ENCODE peak calls at places on chromosomes 2 and 18, in five cellular contexts. One of them, this sample, is unnamed.

GRCh38 chr2:149747456-149747855 is 159.9 kb upstream of the MMADHC start:
- DNase-seq in GM06990: no peak
- DNase-seq in activated T-helper 1 cell treated with anti-CD3 and anti-CD28 coated beads, Interleukin-2, amount 50 U/mL, for 16 hours: no peak
- DNase-seq in stimulated activated CD4-positive, alpha-beta T cell treated with anti-CD3 and anti-CD28 coated beads, TNF-alpha, amount 100 ng/mL, for 4 hours: no peak
- DNase-seq in AG08395: peak
- DNase-seq in this sample: no peak

GRCh38 chr2:207041279-207041678 is 102.0 kb downstream of the CPO start:
- DNase-seq in GM06990: no peak
- DNase-seq in activated T-helper 1 cell treated with anti-CD3 and anti-CD28 coated beads, Interleukin-2, amount 50 U/mL, for 16 hours: no peak
- DNase-seq in stimulated activated CD4-positive, alpha-beta T cell treated with anti-CD3 and anti-CD28 coated beads, TNF-alpha, amount 100 ng/mL, for 4 hours: no peak
- DNase-seq in AG08395: no peak
- DNase-seq in this sample: no peak

GRCh38 chr2:202122975-202123765 is 50.1 kb downstream of the KIAA2012 start:
- DNase-seq in GM06990: no peak
- DNase-seq in activated T-helper 1 cell treated with anti-CD3 and anti-CD28 coated beads, Interleukin-2, amount 50 U/mL, for 16 hours: no peak
- DNase-seq in stimulated activated CD4-positive, alpha-beta T cell treated with anti-CD3 and anti-CD28 coated beads, TNF-alpha, amount 100 ng/mL, for 4 hours: no peak
- DNase-seq in AG08395: no peak
- DNase-seq in this sample: no peak

GRCh38 chr2:56318147-56318546 is 134.4 kb downstream of the CCDC85A start:
- DNase-seq in GM06990: no peak
- DNase-seq in activated T-helper 1 cell treated with anti-CD3 and anti-CD28 coated beads, Interleukin-2, amount 50 U/mL, for 16 hours: no peak
- DNase-seq in stimulated activated CD4-positive, alpha-beta T cell treated with anti-CD3 and anti-CD28 coated beads, TNF-alpha, amount 100 ng/mL, for 4 hours: no peak
- DNase-seq in AG08395: no peak
- DNase-seq in this sample: no peak

GRCh38 chr2:102473020-102473419 is at the start of gene SLC9A4:
- DNase-seq in GM06990: no peak
- DNase-seq in activated T-helper 1 cell treated with anti-CD3 and anti-CD28 coated beads, Interleukin-2, amount 50 U/mL, for 16 hours: no peak
- DNase-seq in stimulated activated CD4-positive, alpha-beta T cell treated with anti-CD3 and anti-CD28 coated beads, TNF-alpha, amount 100 ng/mL, for 4 hours: peak
- DNase-seq in AG08395: peak
- DNase-seq in this sample: peak

GRCh38 chr18:25787281-25787680 is 303.1 kb downstream of the SS18 start:
- DNase-seq in GM06990: no peak
- DNase-seq in activated T-helper 1 cell treated with anti-CD3 and anti-CD28 coated beads, Interleukin-2, amount 50 U/mL, for 16 hours: no peak
- DNase-seq in stimulated activated CD4-positive, alpha-beta T cell treated with anti-CD3 and anti-CD28 coated beads, TNF-alpha, amount 100 ng/mL, for 4 hours: no peak
- DNase-seq in AG08395: no peak
- DNase-seq in this sample: no peak

GRCh38 chr2:171086352-171087290 is 74.1 kb downstream of the TLK1 start:
- DNase-seq in GM06990: peak
- DNase-seq in activated T-helper 1 cell treated with anti-CD3 and anti-CD28 coated beads, Interleukin-2, amount 50 U/mL, for 16 hours: no peak
- DNase-seq in stimulated activated CD4-positive, alpha-beta T cell treated with anti-CD3 and anti-CD28 coated beads, TNF-alpha, amount 100 ng/mL, for 4 hours: no peak
- DNase-seq in AG08395: peak
- DNase-seq in this sample: peak

GRCh38 chr2:128604045-128604444 is 285.4 kb upstream of the HS6ST1 start:
- DNase-seq in GM06990: no peak
- DNase-seq in activated T-helper 1 cell treated with anti-CD3 and anti-CD28 coated beads, Interleukin-2, amount 50 U/mL, for 16 hours: no peak
- DNase-seq in stimulated activated CD4-positive, alpha-beta T cell treated with anti-CD3 and anti-CD28 coated beads, TNF-alpha, amount 100 ng/mL, for 4 hours: no peak
- DNase-seq in AG08395: no peak
- DNase-seq in this sample: no peak

GRCh38 chr2:156803967-156804366 is 367.8 kb downstream of the GPD2 start:
- DNase-seq in GM06990: no peak
- DNase-seq in activated T-helper 1 cell treated with anti-CD3 and anti-CD28 coated beads, Interleukin-2, amount 50 U/mL, for 16 hours: no peak
- DNase-seq in stimulated activated CD4-positive, alpha-beta T cell treated with anti-CD3 and anti-CD28 coated beads, TNF-alpha, amount 100 ng/mL, for 4 hours: no peak
- DNase-seq in AG08395: no peak
- DNase-seq in this sample: no peak

GRCh38 chr2:64713686-64714085 is 60.0 kb upstream of the SERTAD2 start:
- DNase-seq in GM06990: no peak
- DNase-seq in activated T-helper 1 cell treated with anti-CD3 and anti-CD28 coated beads, Interleukin-2, amount 50 U/mL, for 16 hours: no peak
- DNase-seq in stimulated activated CD4-positive, alpha-beta T cell treated with anti-CD3 and anti-CD28 coated beads, TNF-alpha, amount 100 ng/mL, for 4 hours: no peak
- DNase-seq in AG08395: no peak
- DNase-seq in this sample: no peak

GRCh38 chr2:18926633-18927524 is 337.5 kb upstream of the NT5C1B start:
- DNase-seq in GM06990: peak
- DNase-seq in activated T-helper 1 cell treated with anti-CD3 and anti-CD28 coated beads, Interleukin-2, amount 50 U/mL, for 16 hours: no peak
- DNase-seq in stimulated activated CD4-positive, alpha-beta T cell treated with anti-CD3 and anti-CD28 coated beads, TNF-alpha, amount 100 ng/mL, for 4 hours: no peak
- DNase-seq in AG08395: no peak
- DNase-seq in this sample: no peak

GRCh38 chr2:9336209-9336533 is 87.2 kb downstream of the ITGB1BP1 start:
- DNase-seq in GM06990: no peak
- DNase-seq in activated T-helper 1 cell treated with anti-CD3 and anti-CD28 coated beads, Interleukin-2, amount 50 U/mL, for 16 hours: no peak
- DNase-seq in stimulated activated CD4-positive, alpha-beta T cell treated with anti-CD3 and anti-CD28 coated beads, TNF-alpha, amount 100 ng/mL, for 4 hours: no peak
- DNase-seq in AG08395: no peak
- DNase-seq in this sample: no peak

GRCh38 chr2:7730449-7730848 is 813.2 kb downstream of the RNF144A start:
- DNase-seq in GM06990: no peak
- DNase-seq in activated T-helper 1 cell treated with anti-CD3 and anti-CD28 coated beads, Interleukin-2, amount 50 U/mL, for 16 hours: no peak
- DNase-seq in stimulated activated CD4-positive, alpha-beta T cell treated with anti-CD3 and anti-CD28 coated beads, TNF-alpha, amount 100 ng/mL, for 4 hours: no peak
- DNase-seq in AG08395: no peak
- DNase-seq in this sample: no peak

GRCh38 chr18:10726198-10727068 is 200.6 kb downstream of the NAPG start:
- DNase-seq in GM06990: no peak
- DNase-seq in activated T-helper 1 cell treated with anti-CD3 and anti-CD28 coated beads, Interleukin-2, amount 50 U/mL, for 16 hours: no peak
- DNase-seq in stimulated activated CD4-positive, alpha-beta T cell treated with anti-CD3 and anti-CD28 coated beads, TNF-alpha, amount 100 ng/mL, for 4 hours: no peak
- DNase-seq in AG08395: no peak
- DNase-seq in this sample: peak

GRCh38 chr18:67520276-67521035 is 3.9 kb upstream of the DSEL start:
- DNase-seq in GM06990: no peak
- DNase-seq in activated T-helper 1 cell treated with anti-CD3 and anti-CD28 coated beads, Interleukin-2, amount 50 U/mL, for 16 hours: no peak
- DNase-seq in stimulated activated CD4-positive, alpha-beta T cell treated with anti-CD3 and anti-CD28 coated beads, TNF-alpha, amount 100 ng/mL, for 4 hours: no peak
- DNase-seq in AG08395: peak
- DNase-seq in this sample: no peak

GRCh38 chr2:209499071-209499470 is 75.2 kb downstream of the MAP2 start:
- DNase-seq in GM06990: no peak
- DNase-seq in activated T-helper 1 cell treated with anti-CD3 and anti-CD28 coated beads, Interleukin-2, amount 50 U/mL, for 16 hours: no peak
- DNase-seq in stimulated activated CD4-positive, alpha-beta T cell treated with anti-CD3 and anti-CD28 coated beads, TNF-alpha, amount 100 ng/mL, for 4 hours: no peak
- DNase-seq in AG08395: no peak
- DNase-seq in this sample: no peak

GRCh38 chr18:25737710-25738251 is 352.6 kb downstream of the SS18 start:
- DNase-seq in GM06990: no peak
- DNase-seq in activated T-helper 1 cell treated with anti-CD3 and anti-CD28 coated beads, Interleukin-2, amount 50 U/mL, for 16 hours: no peak
- DNase-seq in stimulated activated CD4-positive, alpha-beta T cell treated with anti-CD3 and anti-CD28 coated beads, TNF-alpha, amount 100 ng/mL, for 4 hours: no peak
- DNase-seq in AG08395: peak
- DNase-seq in this sample: peak

GRCh38 chr2:95074663-95075439 is 46.8 kb downstream of the MRPS5 start:
- DNase-seq in GM06990: no peak
- DNase-seq in activated T-helper 1 cell treated with anti-CD3 and anti-CD28 coated beads, Interleukin-2, amount 50 U/mL, for 16 hours: peak
- DNase-seq in stimulated activated CD4-positive, alpha-beta T cell treated with anti-CD3 and anti-CD28 coated beads, TNF-alpha, amount 100 ng/mL, for 4 hours: peak
- DNase-seq in AG08395: no peak
- DNase-seq in this sample: no peak

GRCh38 chr2:27370816-27371620 is 602 bp downstream of the SNX17 start:
- DNase-seq in GM06990: peak
- DNase-seq in activated T-helper 1 cell treated with anti-CD3 and anti-CD28 coated beads, Interleukin-2, amount 50 U/mL, for 16 hours: no peak
- DNase-seq in stimulated activated CD4-positive, alpha-beta T cell treated with anti-CD3 and anti-CD28 coated beads, TNF-alpha, amount 100 ng/mL, for 4 hours: no peak
- DNase-seq in AG08395: peak
- DNase-seq in this sample: no peak

GRCh38 chr2:241802806-241803318 is 6.1 kb upstream of the NEU4 start:
- DNase-seq in GM06990: no peak
- DNase-seq in activated T-helper 1 cell treated with anti-CD3 and anti-CD28 coated beads, Interleukin-2, amount 50 U/mL, for 16 hours: no peak
- DNase-seq in stimulated activated CD4-positive, alpha-beta T cell treated with anti-CD3 and anti-CD28 coated beads, TNF-alpha, amount 100 ng/mL, for 4 hours: no peak
- DNase-seq in AG08395: no peak
- DNase-seq in this sample: no peak

GRCh38 chr2:42967959-42968674 is 175.7 kb upstream of the HAAO start:
- DNase-seq in GM06990: no peak
- DNase-seq in activated T-helper 1 cell treated with anti-CD3 and anti-CD28 coated beads, Interleukin-2, amount 50 U/mL, for 16 hours: no peak
- DNase-seq in stimulated activated CD4-positive, alpha-beta T cell treated with anti-CD3 and anti-CD28 coated beads, TNF-alpha, amount 100 ng/mL, for 4 hours: no peak
- DNase-seq in AG08395: peak
- DNase-seq in this sample: no peak

GRCh38 chr2:101958071-101958470 is 33.7 kb upstream of the IL1R2 start:
- DNase-seq in GM06990: no peak
- DNase-seq in activated T-helper 1 cell treated with anti-CD3 and anti-CD28 coated beads, Interleukin-2, amount 50 U/mL, for 16 hours: no peak
- DNase-seq in stimulated activated CD4-positive, alpha-beta T cell treated with anti-CD3 and anti-CD28 coated beads, TNF-alpha, amount 100 ng/mL, for 4 hours: no peak
- DNase-seq in AG08395: peak
- DNase-seq in this sample: peak

GRCh38 chr18:24465491-24465890 is 5.1 kb downstream of the HRH4 start:
- DNase-seq in GM06990: no peak
- DNase-seq in activated T-helper 1 cell treated with anti-CD3 and anti-CD28 coated beads, Interleukin-2, amount 50 U/mL, for 16 hours: no peak
- DNase-seq in stimulated activated CD4-positive, alpha-beta T cell treated with anti-CD3 and anti-CD28 coated beads, TNF-alpha, amount 100 ng/mL, for 4 hours: no peak
- DNase-seq in AG08395: no peak
- DNase-seq in this sample: no peak

GRCh38 chr2:38245114-38245641 is 131.9 kb downstream of the ATL2 start:
- DNase-seq in GM06990: no peak
- DNase-seq in activated T-helper 1 cell treated with anti-CD3 and anti-CD28 coated beads, Interleukin-2, amount 50 U/mL, for 16 hours: no peak
- DNase-seq in stimulated activated CD4-positive, alpha-beta T cell treated with anti-CD3 and anti-CD28 coated beads, TNF-alpha, amount 100 ng/mL, for 4 hours: no peak
- DNase-seq in AG08395: no peak
- DNase-seq in this sample: peak

GRCh38 chr2:28956415-28956826 is 24.7 kb upstream of the TOGARAM2 start:
- DNase-seq in GM06990: no peak
- DNase-seq in activated T-helper 1 cell treated with anti-CD3 and anti-CD28 coated beads, Interleukin-2, amount 50 U/mL, for 16 hours: no peak
- DNase-seq in stimulated activated CD4-positive, alpha-beta T cell treated with anti-CD3 and anti-CD28 coated beads, TNF-alpha, amount 100 ng/mL, for 4 hours: no peak
- DNase-seq in AG08395: peak
- DNase-seq in this sample: no peak

GRCh38 chr2:109480486-109481195 is 133.1 kb downstream of the SEPTIN10 start:
- DNase-seq in GM06990: no peak
- DNase-seq in activated T-helper 1 cell treated with anti-CD3 and anti-CD28 coated beads, Interleukin-2, amount 50 U/mL, for 16 hours: no peak
- DNase-seq in stimulated activated CD4-positive, alpha-beta T cell treated with anti-CD3 and anti-CD28 coated beads, TNF-alpha, amount 100 ng/mL, for 4 hours: no peak
- DNase-seq in AG08395: no peak
- DNase-seq in this sample: no peak

GRCh38 chr2:62570861-62571698 is 65.1 kb upstream of the TMEM17 start:
- DNase-seq in GM06990: no peak
- DNase-seq in activated T-helper 1 cell treated with anti-CD3 and anti-CD28 coated beads, Interleukin-2, amount 50 U/mL, for 16 hours: no peak
- DNase-seq in stimulated activated CD4-positive, alpha-beta T cell treated with anti-CD3 and anti-CD28 coated beads, TNF-alpha, amount 100 ng/mL, for 4 hours: no peak
- DNase-seq in AG08395: no peak
- DNase-seq in this sample: no peak

GRCh38 chr2:148602918-148603561 is 41.5 kb upstream of the EPC2 start:
- DNase-seq in GM06990: peak
- DNase-seq in activated T-helper 1 cell treated with anti-CD3 and anti-CD28 coated beads, Interleukin-2, amount 50 U/mL, for 16 hours: no peak
- DNase-seq in stimulated activated CD4-positive, alpha-beta T cell treated with anti-CD3 and anti-CD28 coated beads, TNF-alpha, amount 100 ng/mL, for 4 hours: no peak
- DNase-seq in AG08395: no peak
- DNase-seq in this sample: no peak